ENCODE peak calls at places on chromosomes 6 and 20, in seven cellular contexts. B is T follicular helper cell; A is type B pancreatic cell; J is RKO; K is heart right ventricle; R is stimulated activated CD4-positive, alpha-beta T cell treated with anti-CD3 and anti-CD28 coated beads, Interleukin-4, amount 100 ng/mL, for 48 hours; T is activated CD4-positive, alpha-beta T cell treated with anti-CD3 and anti-CD28 coated beads, Interleukin-2, amount 50 U/mL, for 48 hours. M is an unnamed sample.

GRCh38 chr20:54268941-54269340 is 61.1 kb downstream of the PFDN4 start:
- DNase-seq in J (no peak), B (no peak), A (no peak), K (no peak), R (no peak), T (no peak), M (no peak)

GRCh38 chr20:49482621-49483017 is at the start of gene KCNB1:
- DNase-seq in T (peak; percentile 51), K (peak; percentile 58), J (peak; percentile 27), B (peak; percentile 9), R (peak; percentile 50), A (peak; percentile 82), M (no peak)

GRCh38 chr20:61436268-61436667 is 184.2 kb downstream of the CDH4 start:
- DNase-seq in R (no peak), K (no peak), B (no peak), J (no peak), T (no peak), A (no peak), M (no peak)

GRCh38 chr6:16727996-16728395 is 33.3 kb downstream of the ATXN1 start:
- DNase-seq in K (no peak), J (no peak), A (no peak), R (no peak), B (no peak), T (no peak), M (no peak)

GRCh38 chr6:86683132-86683908 is 254.0 kb upstream of the HTR1E start:
- DNase-seq in K (no peak), B (no peak), A (no peak), T (no peak), R (no peak), J (no peak), M (no peak)

GRCh38 chr6:51654647-51655046 is 432.8 kb downstream of the PKHD1 start:
- DNase-seq in T (no peak), R (no peak), A (no peak), J (no peak), K (no peak), B (no peak), M (no peak)

GRCh38 chr6:246349-246748 is 45.9 kb upstream of the DUSP22 start:
- DNase-seq in B (no peak), A (no peak), R (no peak), K (no peak), J (peak; percentile 40), T (no peak), M (no peak)

GRCh38 chr20:23879811-23880374 is 345 bp upstream of the CST5 start:
- DNase-seq in B (no peak), K (no peak), J (no peak), T (no peak), A (no peak), R (no peak), M (no peak)

GRCh38 chr20:57388953-57389694 is 2.1 kb upstream of the RBM38 start:
- DNase-seq in T (peak; percentile 72), J (no peak), K (peak; percentile 76), R (no peak), B (no peak), A (peak; percentile 74), M (peak; percentile 34)

GRCh38 chr6:158808918-158809678 is 10.1 kb downstream of the EZR start:
- DNase-seq in R (no peak), K (no peak), T (no peak), A (no peak), J (no peak), B (peak; percentile 48), M (no peak)

GRCh38 chr6:98842489-98843180 is 8.3 kb downstream of the POU3F2 start:
- DNase-seq in K (no peak), A (no peak), B (no peak), J (no peak), T (no peak), R (no peak), M (no peak)